ENCODE peak calls at places on chromosomes 1 and 21, in nine cellular contexts. One of them, this sample, is unnamed.

GRCh38 chr1:107479865-107480264 is 339.0 kb downstream of the NTNG1 start:
- DNase-seq in H9: no peak
- DNase-seq in globus pallidus: no peak
- DNase-seq in lower lobe of right lung: no peak
- DNase-seq in kidney tubule cell: no peak
- DNase-seq in dermis blood vessel endothelial cell: no peak
- DNase-seq in GDM1: no peak
- DNase-seq in aorta: no peak
- DNase-seq in RWPE1: no peak
- DNase-seq in this sample: no peak

GRCh38 chr1:16248603-16249534 is 11.9 kb upstream of the CPLANE2 start:
- DNase-seq in H9: no peak
- DNase-seq in globus pallidus: peak
- DNase-seq in lower lobe of right lung: peak
- DNase-seq in kidney tubule cell: peak
- DNase-seq in dermis blood vessel endothelial cell: peak
- DNase-seq in GDM1: peak
- DNase-seq in aorta: peak
- DNase-seq in RWPE1: peak
- DNase-seq in this sample: peak

GRCh38 chr1:23718482-23718881 is 24.8 kb upstream of the ELOA start:
- DNase-seq in H9: peak
- DNase-seq in globus pallidus: no peak
- DNase-seq in lower lobe of right lung: no peak
- DNase-seq in kidney tubule cell: peak
- DNase-seq in dermis blood vessel endothelial cell: peak
- DNase-seq in GDM1: no peak
- DNase-seq in aorta: no peak
- DNase-seq in RWPE1: peak
- DNase-seq in this sample: peak

GRCh38 chr1:54796902-54797301 is 4.2 kb downstream of the TTC22 start:
- DNase-seq in H9: no peak
- DNase-seq in globus pallidus: no peak
- DNase-seq in lower lobe of right lung: no peak
- DNase-seq in kidney tubule cell: no peak
- DNase-seq in dermis blood vessel endothelial cell: no peak
- DNase-seq in GDM1: no peak
- DNase-seq in aorta: no peak
- DNase-seq in RWPE1: no peak
- DNase-seq in this sample: no peak

GRCh38 chr1:155209373-155209721 is 852 bp downstream of the MTX1 start:
- DNase-seq in H9: no peak
- DNase-seq in globus pallidus: no peak
- DNase-seq in lower lobe of right lung: no peak
- DNase-seq in kidney tubule cell: no peak
- DNase-seq in dermis blood vessel endothelial cell: no peak
- DNase-seq in GDM1: no peak
- DNase-seq in aorta: no peak
- DNase-seq in RWPE1: no peak
- DNase-seq in this sample: no peak

GRCh38 chr1:88946845-88947244 is 45.6 kb downstream of the KYAT3 start:
- DNase-seq in H9: no peak
- DNase-seq in globus pallidus: no peak
- DNase-seq in lower lobe of right lung: no peak
- DNase-seq in kidney tubule cell: peak
- DNase-seq in dermis blood vessel endothelial cell: peak
- DNase-seq in GDM1: no peak
- DNase-seq in aorta: no peak
- DNase-seq in RWPE1: no peak
- DNase-seq in this sample: no peak

GRCh38 chr1:94382163-94382562 is 36.0 kb upstream of the ABCD3 start:
- DNase-seq in H9: no peak
- DNase-seq in globus pallidus: no peak
- DNase-seq in lower lobe of right lung: peak
- DNase-seq in kidney tubule cell: peak
- DNase-seq in dermis blood vessel endothelial cell: no peak
- DNase-seq in GDM1: peak
- DNase-seq in aorta: no peak
- DNase-seq in RWPE1: no peak
- DNase-seq in this sample: no peak

GRCh38 chr1:3677411-3677944 is 25.2 kb downstream of the TP73 start:
- DNase-seq in H9: no peak
- DNase-seq in globus pallidus: no peak
- DNase-seq in lower lobe of right lung: no peak
- DNase-seq in kidney tubule cell: no peak
- DNase-seq in dermis blood vessel endothelial cell: no peak
- DNase-seq in GDM1: no peak
- DNase-seq in aorta: peak
- DNase-seq in RWPE1: no peak
- DNase-seq in this sample: no peak

GRCh38 chr1:116417678-116418077 is 44.6 kb downstream of the ATP1A1 start:
- DNase-seq in H9: no peak
- DNase-seq in globus pallidus: no peak
- DNase-seq in lower lobe of right lung: no peak
- DNase-seq in kidney tubule cell: peak
- DNase-seq in dermis blood vessel endothelial cell: no peak
- DNase-seq in GDM1: no peak
- DNase-seq in aorta: no peak
- DNase-seq in RWPE1: no peak
- DNase-seq in this sample: no peak

GRCh38 chr1:210647406-210648333 is 319.0 kb downstream of the HHAT start:
- DNase-seq in H9: no peak
- DNase-seq in globus pallidus: no peak
- DNase-seq in lower lobe of right lung: no peak
- DNase-seq in kidney tubule cell: peak
- DNase-seq in dermis blood vessel endothelial cell: no peak
- DNase-seq in GDM1: no peak
- DNase-seq in aorta: no peak
- DNase-seq in RWPE1: no peak
- DNase-seq in this sample: peak

GRCh38 chr1:181090653-181091126 is 2.2 kb downstream of the IER5 start:
- DNase-seq in H9: no peak
- DNase-seq in globus pallidus: no peak
- DNase-seq in lower lobe of right lung: no peak
- DNase-seq in kidney tubule cell: peak
- DNase-seq in dermis blood vessel endothelial cell: peak
- DNase-seq in GDM1: no peak
- DNase-seq in aorta: no peak
- DNase-seq in RWPE1: no peak
- DNase-seq in this sample: no peak

GRCh38 chr21:42844411-42845113 is 34.8 kb downstream of the WDR4 start:
- DNase-seq in H9: peak
- DNase-seq in globus pallidus: peak
- DNase-seq in lower lobe of right lung: peak
- DNase-seq in kidney tubule cell: no peak
- DNase-seq in dermis blood vessel endothelial cell: no peak
- DNase-seq in GDM1: no peak
- DNase-seq in aorta: no peak
- DNase-seq in RWPE1: no peak
- DNase-seq in this sample: no peak

GRCh38 chr1:151693057-151693651 is 23.4 kb downstream of the CELF3 start:
- DNase-seq in H9: no peak
- DNase-seq in globus pallidus: peak
- DNase-seq in lower lobe of right lung: no peak
- DNase-seq in kidney tubule cell: peak
- DNase-seq in dermis blood vessel endothelial cell: peak
- DNase-seq in GDM1: no peak
- DNase-seq in aorta: no peak
- DNase-seq in RWPE1: peak
- DNase-seq in this sample: peak

GRCh38 chr1:8424539-8425116 is 106.7 kb downstream of the SLC45A1 start:
- DNase-seq in H9: peak
- DNase-seq in globus pallidus: peak
- DNase-seq in lower lobe of right lung: peak
- DNase-seq in kidney tubule cell: peak
- DNase-seq in dermis blood vessel endothelial cell: peak
- DNase-seq in GDM1: peak
- DNase-seq in aorta: peak
- DNase-seq in RWPE1: peak
- DNase-seq in this sample: no peak

GRCh38 chr1:14521602-14522001 is 76.9 kb upstream of the KAZN start:
- DNase-seq in H9: no peak
- DNase-seq in globus pallidus: no peak
- DNase-seq in lower lobe of right lung: no peak
- DNase-seq in kidney tubule cell: no peak
- DNase-seq in dermis blood vessel endothelial cell: no peak
- DNase-seq in GDM1: no peak
- DNase-seq in aorta: no peak
- DNase-seq in RWPE1: no peak
- DNase-seq in this sample: no peak

GRCh38 chr1:35555212-35555584 is 2.0 kb downstream of the KIAA0319L start:
- DNase-seq in H9: no peak
- DNase-seq in globus pallidus: no peak
- DNase-seq in lower lobe of right lung: no peak
- DNase-seq in kidney tubule cell: no peak
- DNase-seq in dermis blood vessel endothelial cell: no peak
- DNase-seq in GDM1: no peak
- DNase-seq in aorta: no peak
- DNase-seq in RWPE1: no peak
- DNase-seq in this sample: no peak

GRCh38 chr1:230327892-230328284 is 98.2 kb downstream of the PGBD5 start:
- DNase-seq in H9: peak
- DNase-seq in globus pallidus: no peak
- DNase-seq in lower lobe of right lung: no peak
- DNase-seq in kidney tubule cell: peak
- DNase-seq in dermis blood vessel endothelial cell: no peak
- DNase-seq in GDM1: no peak
- DNase-seq in aorta: no peak
- DNase-seq in RWPE1: peak
- DNase-seq in this sample: peak

GRCh38 chr1:206737729-206738222 is 32.8 kb upstream of the IL19 start:
- DNase-seq in H9: no peak
- DNase-seq in globus pallidus: no peak
- DNase-seq in lower lobe of right lung: no peak
- DNase-seq in kidney tubule cell: no peak
- DNase-seq in dermis blood vessel endothelial cell: no peak
- DNase-seq in GDM1: no peak
- DNase-seq in aorta: no peak
- DNase-seq in RWPE1: no peak
- DNase-seq in this sample: no peak

GRCh38 chr1:156744786-156745419 is 4.0 kb upstream of the MRPL24 start:
- DNase-seq in H9: no peak
- DNase-seq in globus pallidus: no peak
- DNase-seq in lower lobe of right lung: peak
- DNase-seq in kidney tubule cell: no peak
- DNase-seq in dermis blood vessel endothelial cell: no peak
- DNase-seq in GDM1: peak
- DNase-seq in aorta: no peak
- DNase-seq in RWPE1: no peak
- DNase-seq in this sample: no peak

GRCh38 chr1:12052008-12052573 is 11.0 kb upstream of the TNFRSF8 start:
- DNase-seq in H9: peak
- DNase-seq in globus pallidus: no peak
- DNase-seq in lower lobe of right lung: no peak
- DNase-seq in kidney tubule cell: peak
- DNase-seq in dermis blood vessel endothelial cell: peak
- DNase-seq in GDM1: no peak
- DNase-seq in aorta: peak
- DNase-seq in RWPE1: peak
- DNase-seq in this sample: peak

GRCh38 chr21:15495965-15496364 is 233.8 kb upstream of the USP25 start:
- DNase-seq in H9: no peak
- DNase-seq in globus pallidus: no peak
- DNase-seq in lower lobe of right lung: no peak
- DNase-seq in kidney tubule cell: peak
- DNase-seq in dermis blood vessel endothelial cell: peak
- DNase-seq in GDM1: no peak
- DNase-seq in aorta: no peak
- DNase-seq in RWPE1: no peak
- DNase-seq in this sample: no peak

GRCh38 chr1:109509176-109510134 is at the start of gene AMIGO1:
- DNase-seq in H9: peak
- DNase-seq in globus pallidus: no peak
- DNase-seq in lower lobe of right lung: peak
- DNase-seq in kidney tubule cell: peak
- DNase-seq in dermis blood vessel endothelial cell: peak
- DNase-seq in GDM1: no peak
- DNase-seq in aorta: peak
- DNase-seq in RWPE1: peak
- DNase-seq in this sample: peak

GRCh38 chr1:204350857-204351573 is 8.7 kb downstream of the PLEKHA6 start:
- DNase-seq in H9: peak
- DNase-seq in globus pallidus: peak
- DNase-seq in lower lobe of right lung: peak
- DNase-seq in kidney tubule cell: peak
- DNase-seq in dermis blood vessel endothelial cell: peak
- DNase-seq in GDM1: no peak
- DNase-seq in aorta: peak
- DNase-seq in RWPE1: no peak
- DNase-seq in this sample: peak

GRCh38 chr1:119896303-119896702 is at the start of gene ADAM30:
- DNase-seq in H9: peak
- DNase-seq in globus pallidus: no peak
- DNase-seq in lower lobe of right lung: no peak
- DNase-seq in kidney tubule cell: no peak
- DNase-seq in dermis blood vessel endothelial cell: no peak
- DNase-seq in GDM1: no peak
- DNase-seq in aorta: no peak
- DNase-seq in RWPE1: no peak
- DNase-seq in this sample: no peak

GRCh38 chr1:64525116-64525686 is 55.3 kb downstream of the CACHD1 start:
- DNase-seq in H9: no peak
- DNase-seq in globus pallidus: no peak
- DNase-seq in lower lobe of right lung: no peak
- DNase-seq in kidney tubule cell: no peak
- DNase-seq in dermis blood vessel endothelial cell: no peak
- DNase-seq in GDM1: no peak
- DNase-seq in aorta: no peak
- DNase-seq in RWPE1: no peak
- DNase-seq in this sample: no peak

GRCh38 chr1:107952989-107953388 is 12.0 kb downstream of the VAV3 start:
- DNase-seq in H9: no peak
- DNase-seq in globus pallidus: no peak
- DNase-seq in lower lobe of right lung: no peak
- DNase-seq in kidney tubule cell: no peak
- DNase-seq in dermis blood vessel endothelial cell: peak
- DNase-seq in GDM1: no peak
- DNase-seq in aorta: no peak
- DNase-seq in RWPE1: no peak
- DNase-seq in this sample: peak

GRCh38 chr1:153602749-153603148 is 10.2 kb downstream of the S100A16 start:
- DNase-seq in H9: no peak
- DNase-seq in globus pallidus: no peak
- DNase-seq in lower lobe of right lung: no peak
- DNase-seq in kidney tubule cell: no peak
- DNase-seq in dermis blood vessel endothelial cell: no peak
- DNase-seq in GDM1: no peak
- DNase-seq in aorta: no peak
- DNase-seq in RWPE1: no peak
- DNase-seq in this sample: no peak

GRCh38 chr1:17661546-17662157 is 93.5 kb upstream of the ACTL8 start:
- DNase-seq in H9: peak
- DNase-seq in globus pallidus: peak
- DNase-seq in lower lobe of right lung: peak
- DNase-seq in kidney tubule cell: peak
- DNase-seq in dermis blood vessel endothelial cell: peak
- DNase-seq in GDM1: no peak
- DNase-seq in aorta: peak
- DNase-seq in RWPE1: peak
- DNase-seq in this sample: peak

GRCh38 chr1:93995837-93996526 is 86.8 kb upstream of the GCLM start:
- DNase-seq in H9: no peak
- DNase-seq in globus pallidus: no peak
- DNase-seq in lower lobe of right lung: no peak
- DNase-seq in kidney tubule cell: peak
- DNase-seq in dermis blood vessel endothelial cell: no peak
- DNase-seq in GDM1: no peak
- DNase-seq in aorta: no peak
- DNase-seq in RWPE1: no peak
- DNase-seq in this sample: no peak

GRCh38 chr1:41513388-41513745 is 28.9 kb upstream of the EDN2 start:
- DNase-seq in H9: peak
- DNase-seq in globus pallidus: no peak
- DNase-seq in lower lobe of right lung: no peak
- DNase-seq in kidney tubule cell: no peak
- DNase-seq in dermis blood vessel endothelial cell: no peak
- DNase-seq in GDM1: no peak
- DNase-seq in aorta: no peak
- DNase-seq in RWPE1: no peak
- DNase-seq in this sample: no peak

GRCh38 chr1:33181038-33181861 is 593 bp downstream of the TRIM62 start:
- DNase-seq in H9: peak
- DNase-seq in globus pallidus: no peak
- DNase-seq in lower lobe of right lung: peak
- DNase-seq in kidney tubule cell: peak
- DNase-seq in dermis blood vessel endothelial cell: peak
- DNase-seq in GDM1: no peak
- DNase-seq in aorta: peak
- DNase-seq in RWPE1: peak
- DNase-seq in this sample: peak

This sample was measured in mesenchymal stem cell.